ENCODE peak calls at places on chromosomes 7 and 10, in ten cellular contexts. G is heart right ventricle; X is CD8-positive, alpha-beta T cell; L is cardiac fibroblast; M is neural crest cell; E is IMR-90; Z is PC-9; V is MM.1S; Q is foreskin keratinocyte; Y is endothelial cell. P is an unnamed sample.

GRCh38 chr7:42332605-42333222 is 95.7 kb upstream of the GLI3 start:
- DNase-seq in G (no peak), X (no peak), L (no peak), M (no peak), E (no peak), Z (no peak), V (no peak), Q (no peak), Y (no peak), P (no peak)

GRCh38 chr7:73577627-73578341 is 595 bp downstream of the TBL2 start:
- DNase-seq in G (no peak), X (no peak), L (peak), M (no peak), E (no peak), Z (no peak), V (peak), Q (no peak), Y (no peak), P (no peak)

GRCh38 chr10:95333997-95334792 is 43.4 kb upstream of the PDLIM1 start:
- DNase-seq in G (peak), X (no peak), L (peak), M (no peak), E (peak), Z (peak), V (no peak), Q (peak), Y (no peak), P (no peak)

GRCh38 chr7:27784399-27785053 is 44.6 kb downstream of the TAX1BP1 start:
- DNase-seq in G (no peak), X (no peak), L (peak), M (peak), E (peak), Z (peak), V (peak), Q (peak), Y (peak), P (peak)

GRCh38 chr7:130445008-130445407 is 4.2 kb upstream of the CEP41 start:
- DNase-seq in G (no peak), X (no peak), L (no peak), M (no peak), E (no peak), Z (no peak), V (no peak), Q (no peak), Y (no peak), P (no peak)

GRCh38 chr7:44184221-44184873 is 4.9 kb downstream of the GCK start:
- DNase-seq in G (no peak), X (no peak), L (peak), M (no peak), E (peak), Z (peak), V (no peak), Q (peak), Y (no peak), P (no peak)

GRCh38 chr10:59741048-59741447 is 12.2 kb downstream of the MRLN start:
- DNase-seq in G (no peak), X (no peak), L (no peak), M (no peak), E (no peak), Z (no peak), V (no peak), Q (peak), Y (no peak), P (no peak)

GRCh38 chr7:20323587-20323986 is 7.1 kb upstream of the ITGB8 start:
- DNase-seq in G (no peak), X (no peak), L (no peak), M (no peak), E (peak), Z (no peak), V (no peak), Q (no peak), Y (no peak), P (no peak)

GRCh38 chr10:14873090-14873760 is 5.4 kb upstream of the SUV39H2 start:
- DNase-seq in G (no peak), X (no peak), L (peak), M (no peak), E (peak), Z (no peak), V (no peak), Q (peak), Y (no peak), P (peak)

GRCh38 chr10:69752491-69752890 is 49.2 kb upstream of the COL13A1 start:
- DNase-seq in G (no peak), X (no peak), L (no peak), M (no peak), E (no peak), Z (no peak), V (no peak), Q (no peak), Y (no peak), P (no peak)

DNA sequence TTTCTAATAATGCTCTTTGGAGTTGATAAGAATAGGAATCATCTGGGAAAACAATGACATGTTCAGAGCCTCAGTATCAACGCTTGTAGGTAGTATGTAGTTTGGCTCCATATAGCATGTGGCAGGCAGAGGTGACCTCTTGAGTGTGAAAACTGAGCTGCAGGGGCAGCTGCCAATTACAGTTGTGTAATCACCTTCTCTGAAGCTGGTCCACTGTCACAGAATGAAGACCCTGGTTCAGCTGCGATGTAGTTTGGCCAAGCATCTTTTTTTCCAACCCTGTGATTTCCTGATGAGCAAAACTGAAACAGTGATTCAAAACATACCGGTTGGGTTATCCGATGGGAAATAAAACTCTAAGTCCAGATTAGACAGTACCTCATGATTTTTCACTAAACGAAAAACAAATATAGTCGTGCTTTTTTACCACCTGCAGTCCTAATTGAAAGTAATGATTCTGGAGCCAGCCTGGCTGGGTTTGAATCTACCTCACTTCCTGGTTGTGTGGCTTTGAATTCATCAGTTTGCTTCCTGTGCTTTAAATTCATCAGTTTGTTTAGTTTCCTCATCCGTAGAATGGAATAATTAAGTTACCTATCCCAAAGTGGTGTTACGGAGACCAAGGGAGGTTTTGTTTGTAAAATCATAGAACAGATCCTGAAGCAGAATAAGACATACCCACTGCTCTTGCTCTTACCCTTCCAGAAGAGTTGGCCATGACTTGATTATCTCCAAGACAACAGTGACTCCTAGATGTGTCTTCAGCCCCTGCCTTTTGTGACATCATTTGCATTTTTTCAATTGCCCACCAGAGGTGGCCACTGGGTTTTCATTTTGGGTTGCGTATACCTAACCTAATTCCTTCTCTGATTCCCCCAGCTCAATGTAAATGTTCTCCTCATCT is 87.4 kb downstream of the CELF2 start:
- DNase-seq in G (no peak), X (no peak), L (no peak), M (no peak), E (no peak), Z (no peak), V (no peak), Q (no peak), Y (no peak), P (no peak)
- TF ChIP-seq CTCF in G (no peak), X (no peak), L (no peak), M (no peak), E (no peak), Z (no peak), V (no peak), Q (no peak), Y (no peak), P (peak)

DNA sequence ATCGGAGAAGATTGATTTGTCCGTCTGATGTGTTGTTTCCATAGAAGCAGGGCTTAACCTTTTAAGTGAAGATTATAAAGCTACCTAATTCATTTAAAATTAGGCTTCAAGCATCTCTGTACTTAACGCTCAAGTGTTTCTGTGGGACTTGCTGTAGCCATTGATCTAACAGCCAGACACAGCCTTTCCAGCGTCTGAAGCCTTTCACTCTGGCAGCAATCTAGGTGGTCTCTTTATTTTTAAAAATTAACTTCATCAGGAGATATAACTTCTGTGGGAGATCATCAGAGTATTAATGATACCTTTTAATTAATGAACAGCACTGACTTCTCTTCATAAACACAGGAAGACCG is 88.1 kb downstream of the BEND7 start:
- DNase-seq in G (no peak), X (no peak), L (no peak), M (no peak), E (no peak), Z (no peak), V (no peak), Q (no peak), Y (no peak), P (no peak)
- TF ChIP-seq CTCF in G (no peak), X (peak), L (no peak), M (no peak), E (no peak), Z (peak), V (no peak), Q (no peak), Y (no peak), P (no peak)

GRCh38 chr10:47359626-47360418 is 11.7 kb downstream of the RBP3 start:
- DNase-seq in G (no peak), X (no peak), L (no peak), M (no peak), E (no peak), Z (no peak), V (no peak), Q (no peak), Y (no peak), P (no peak)

GRCh38 chr10:47362199-47362598 is 14.0 kb downstream of the RBP3 start:
- DNase-seq in G (no peak), X (no peak), L (no peak), M (no peak), E (no peak), Z (peak), V (no peak), Q (peak), Y (no peak), P (no peak)

GRCh38 chr10:47359101-47359500 is 10.9 kb downstream of the RBP3 start:
- DNase-seq in G (no peak), X (no peak), L (no peak), M (no peak), E (no peak), Z (no peak), V (no peak), Q (no peak), Y (no peak), P (no peak)

GRCh38 chr10:47360419-47361040 is 12.4 kb downstream of the RBP3 start:
- DNase-seq in G (no peak), X (no peak), L (no peak), M (no peak), E (no peak), Z (no peak), V (no peak), Q (peak), Y (no peak), P (no peak)

DNA sequence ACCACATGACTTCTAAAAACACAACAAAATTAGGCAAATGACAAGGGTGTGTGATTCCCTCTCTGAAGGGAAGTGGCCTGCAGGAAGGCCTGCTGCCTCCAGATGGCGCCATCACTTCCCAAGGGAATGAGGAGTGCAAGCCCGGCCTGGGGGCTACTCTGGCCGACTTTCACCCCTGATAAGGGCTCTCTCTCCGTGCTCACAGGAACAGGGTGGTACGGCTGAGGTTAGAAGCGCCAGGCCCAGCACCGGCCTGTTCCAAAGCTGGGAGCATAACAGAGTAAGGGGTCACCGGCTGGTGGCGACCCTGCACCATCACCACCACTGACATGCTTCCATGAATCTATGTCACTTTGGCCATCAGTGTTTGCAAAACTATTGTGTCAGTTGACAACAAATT is 13.1 kb downstream of the RBP3 start:
- DNase-seq in G (peak), X (no peak), L (peak), M (peak), E (peak), Z (peak), V (peak), Q (no peak), Y (peak), P (peak)
- TF ChIP-seq CTCF in G (peak), X (no peak), L (peak), M (peak), E (peak), Z (peak), V (peak), Q (peak), Y (peak), P (peak)

DNA sequence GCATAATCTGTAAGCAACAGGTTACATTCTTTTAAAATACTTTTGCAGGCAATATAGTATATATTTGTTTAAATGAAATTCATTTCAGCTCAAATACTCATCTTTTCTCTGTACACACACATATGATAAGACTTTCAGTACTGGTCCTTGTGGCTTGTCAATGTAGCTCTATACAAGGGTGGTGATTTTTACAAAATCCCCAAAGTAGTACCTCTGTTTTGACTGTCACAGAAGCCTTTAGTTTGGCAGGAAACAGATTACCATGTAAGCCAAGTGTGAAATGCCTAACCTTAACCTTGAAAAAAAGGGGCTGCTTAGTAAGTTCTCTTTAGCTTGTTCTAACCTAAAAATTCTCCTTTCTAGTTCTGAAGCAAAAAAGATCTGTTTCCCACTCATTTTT is 87.9 kb downstream of the KCND2 start:
- DNase-seq in G (no peak), X (no peak), L (no peak), M (no peak), E (no peak), Z (no peak), V (no peak), Q (no peak), Y (no peak), P (peak)
- TF ChIP-seq CTCF in G (no peak), X (no peak), L (no peak), M (no peak), E (no peak), Z (no peak), V (no peak), Q (no peak), Y (no peak), P (no peak)

GRCh38 chr10:103923502-103923901 is 5.5 kb upstream of the STN1 start:
- DNase-seq in G (no peak), X (no peak), L (no peak), M (no peak), E (no peak), Z (peak), V (no peak), Q (peak), Y (no peak), P (no peak)

GRCh38 chr10:103921248-103921647 is 3.3 kb upstream of the STN1 start:
- DNase-seq in G (no peak), X (no peak), L (no peak), M (no peak), E (no peak), Z (no peak), V (no peak), Q (no peak), Y (no peak), P (no peak)

GRCh38 chr10:103922659-103923058 is 4.7 kb upstream of the STN1 start:
- DNase-seq in G (no peak), X (no peak), L (no peak), M (no peak), E (no peak), Z (no peak), V (no peak), Q (no peak), Y (no peak), P (no peak)

GRCh38 chr10:103919648-103920025 is 1.7 kb upstream of the STN1 start:
- DNase-seq in G (no peak), X (no peak), L (no peak), M (no peak), E (no peak), Z (no peak), V (peak), Q (no peak), Y (no peak), P (no peak)

DNA sequence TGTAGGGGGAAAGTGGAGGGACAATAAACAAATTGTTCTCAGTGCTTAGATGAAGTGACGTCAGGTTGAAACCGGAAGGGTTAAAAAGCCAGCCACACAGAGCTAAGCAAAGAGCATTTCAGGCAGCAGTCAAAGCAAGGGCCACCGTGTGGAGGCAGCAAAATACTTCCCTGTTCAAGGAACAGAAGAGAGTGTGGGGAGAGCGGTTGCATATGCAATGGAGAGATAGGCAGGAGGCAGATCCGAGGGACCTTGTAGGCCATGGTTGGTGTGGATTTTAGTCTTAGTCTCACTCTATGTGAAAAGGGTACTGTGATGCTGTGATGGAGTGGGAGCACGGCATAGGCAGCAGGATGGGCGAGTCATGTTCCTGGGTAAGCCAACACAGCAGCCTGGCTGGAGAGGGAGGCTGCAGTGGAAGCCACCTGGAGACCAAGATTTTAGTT is 3.8 kb upstream of the STN1 start:
- DNase-seq in G (no peak), X (no peak), L (peak), M (peak), E (peak), Z (no peak), V (no peak), Q (no peak), Y (no peak), P (peak)
- TF ChIP-seq CTCF in G (no peak), X (no peak), L (no peak), M (no peak), E (no peak), Z (no peak), V (no peak), Q (peak), Y (no peak), P (peak)